ENCODE peak calls at places on chromosomes 1 and 21, in four cellular contexts. I is IMR-90, Z is mesenchymal stem cell, X is K562. U is an unnamed sample.

GRCh38 chr1:161044908-161045748 is 649 bp downstream of the USF1 start:
- DNase-seq in X (peak), I (peak), Z (peak), U (peak)

GRCh38 chr1:91173379-91173890 is 151.6 kb upstream of the ZNF644 start:
- DNase-seq in X (no peak), Z (no peak), I (no peak), U (no peak)

GRCh38 chr1:205442051-205442721 is 13.7 kb downstream of the BLACAT1 start:
- DNase-seq in I (no peak), Z (no peak), X (no peak), U (peak)

GRCh38 chr1:119516680-119517079 is 9.7 kb downstream of the HSD3B1 start:
- DNase-seq in I (no peak), X (no peak), Z (no peak), U (no peak)

GRCh38 chr21:45443595-45444181 is 38.7 kb downstream of the COL18A1 start:
- DNase-seq in Z (no peak), X (no peak), I (no peak), U (no peak)

GRCh38 chr1:224380003-224380402 is 23.3 kb downstream of the CNIH4 start:
- DNase-seq in Z (no peak), I (no peak), X (no peak), U (no peak)

GRCh38 chr1:3310718-3311400 is 143.6 kb upstream of the ARHGEF16 start:
- DNase-seq in I (no peak), Z (no peak), X (no peak), U (peak)

GRCh38 chr1:21901473-21901847 is 35.6 kb downstream of the HSPG2 start:
- DNase-seq in Z (no peak), X (no peak), I (peak), U (peak)

GRCh38 chr1:30633294-30633693 is 90.1 kb downstream of the MATN1 start:
- DNase-seq in Z (no peak), I (no peak), X (no peak), U (no peak)

GRCh38 chr1:18922319-18922726 is 20.0 kb upstream of the ALDH4A1 start:
- DNase-seq in I (peak), Z (peak), X (no peak), U (peak)

DNA sequence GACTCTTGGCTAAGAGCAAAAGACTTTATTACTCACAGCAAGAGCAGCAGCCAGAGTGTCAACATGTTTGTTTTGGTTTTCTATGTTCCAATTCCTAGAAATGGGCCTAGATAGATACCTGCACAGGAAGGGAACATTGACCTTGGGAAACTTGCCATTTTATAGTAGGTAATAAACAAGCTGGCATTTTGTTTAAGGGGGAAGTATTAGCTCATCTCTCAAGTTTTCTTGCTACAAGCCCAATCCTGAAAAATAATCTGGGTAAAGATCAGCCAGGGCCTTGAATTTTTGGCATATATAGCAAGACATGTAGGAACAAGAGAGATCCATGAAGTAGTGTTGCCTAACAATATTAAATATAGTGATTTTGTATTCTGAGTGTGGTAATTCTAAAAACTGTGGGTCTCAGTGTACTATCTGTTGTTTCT is 51.4 kb upstream of the RGL1 start:
- DNase-seq in Z (no peak), I (no peak), X (no peak), U (no peak)
- H2AFZ ChIP-seq in Z (no peak), I (no peak), X (no peak), U (no peak)

DNA sequence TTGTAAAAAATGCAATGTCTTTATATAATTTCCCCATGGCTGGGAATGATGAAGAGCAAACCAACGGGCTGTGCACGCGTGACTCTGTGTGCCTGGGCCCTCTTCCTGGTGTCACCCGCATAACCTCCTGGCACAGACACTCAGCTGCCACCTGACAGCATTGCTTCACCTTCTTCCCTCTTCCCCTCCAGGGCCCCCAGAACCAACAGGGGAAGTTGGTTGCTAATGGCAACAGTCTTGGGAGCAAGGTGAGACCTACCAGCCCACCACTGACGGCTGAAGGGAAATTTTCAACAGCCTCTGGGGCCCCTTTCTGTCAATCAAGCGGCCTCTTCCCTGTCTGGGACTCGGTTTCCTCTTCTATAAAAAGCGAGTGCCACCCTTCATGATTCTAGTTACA is 33.2 kb downstream of the SSBP3 start:
- DNase-seq in Z (no peak), X (no peak), I (no peak), U (no peak)
- H2AFZ ChIP-seq in Z (no peak), X (no peak), I (no peak), U (no peak)

DNA sequence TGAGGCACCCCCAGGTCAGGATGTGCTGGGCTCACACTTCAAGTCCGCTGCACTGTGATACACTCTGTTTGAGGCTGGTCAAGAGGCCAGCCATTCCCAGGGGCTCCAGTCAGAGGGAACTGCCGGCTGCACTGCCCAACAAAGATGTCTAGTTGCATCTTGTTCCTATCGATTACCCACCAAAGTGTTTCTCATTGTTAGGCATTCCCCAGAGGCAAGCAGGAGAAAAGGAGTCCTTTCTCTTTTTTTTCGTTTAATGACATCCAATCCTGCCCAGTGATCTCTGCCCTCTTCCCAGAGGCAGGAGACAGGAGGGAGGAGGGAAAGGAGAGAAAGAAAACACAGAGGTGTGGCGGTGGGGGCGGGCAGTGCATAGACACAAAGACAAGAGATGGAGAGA is 150.4 kb downstream of the OMA1 start:
- DNase-seq in Z (no peak), X (no peak), I (no peak), U (peak)
- H2AFZ ChIP-seq in Z (peak), X (no peak), I (peak), U (peak)

GRCh38 chr21:16193758-16194606 is 464.2 kb downstream of the USP25 start:
- DNase-seq in X (no peak), Z (peak), I (peak), U (peak)

GRCh38 chr21:16196521-16197208 is 466.9 kb downstream of the USP25 start:
- DNase-seq in X (no peak), I (no peak), Z (peak), U (no peak)

GRCh38 chr21:16195476-16195875 is 465.7 kb downstream of the USP25 start:
- DNase-seq in X (no peak), Z (peak), I (peak), U (no peak)

GRCh38 chr21:16195896-16196443 is 466.2 kb downstream of the USP25 start:
- DNase-seq in X (no peak), Z (peak), I (no peak), U (no peak)

GRCh38 chr21:16194851-16195251 is 465.1 kb downstream of the USP25 start:
- DNase-seq in X (no peak), Z (peak), I (peak), U (peak)
- H2AFZ ChIP-seq in X (no peak), Z (no peak), I (peak), U (peak)

DNA sequence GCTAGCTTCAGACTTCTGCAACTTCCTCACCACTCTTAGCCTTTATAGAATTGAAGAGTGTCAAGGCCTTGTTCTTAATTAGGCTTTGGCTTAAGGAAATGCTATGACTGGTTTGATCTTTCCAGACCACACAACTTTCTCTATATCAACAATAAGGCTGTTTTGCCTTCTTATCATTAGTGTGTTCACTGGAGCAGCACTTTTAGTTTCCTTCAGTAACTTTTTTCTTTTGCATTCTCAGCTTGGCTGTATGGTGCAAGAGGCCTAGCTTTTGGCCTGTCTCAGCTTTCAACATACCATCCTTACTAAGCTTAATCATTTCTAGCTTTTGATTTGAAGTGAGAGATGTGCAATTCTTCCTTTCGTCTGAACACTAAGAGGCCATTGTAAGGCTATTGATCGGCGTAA is 8.6 kb downstream of the PRKACB start:
- DNase-seq in X (no peak), Z (no peak), I (no peak), U (no peak)
- H2AFZ ChIP-seq in X (no peak), Z (no peak), I (no peak), U (no peak)

GRCh38 chr1:27216466-27216865 is 18.0 kb upstream of the WDTC1 start:
- DNase-seq in X (no peak), Z (no peak), I (no peak), U (no peak)
- H2AFZ ChIP-seq in X (peak), Z (no peak), I (no peak), U (no peak)

GRCh38 chr1:180527270-180527669 is 24.9 kb upstream of the ACBD6 start:
- DNase-seq in Z (no peak), I (peak), X (peak), U (no peak)

GRCh38 chr1:180524160-180524914 is 22.0 kb upstream of the ACBD6 start:
- DNase-seq in Z (no peak), X (no peak), I (peak), U (no peak)

GRCh38 chr1:180522204-180522497 is 19.8 kb upstream of the ACBD6 start:
- DNase-seq in X (no peak), I (no peak), Z (no peak), U (no peak)

GRCh38 chr1:180525696-180526000 is 23.3 kb upstream of the ACBD6 start:
- DNase-seq in I (peak), Z (no peak), X (no peak), U (no peak)

DNA sequence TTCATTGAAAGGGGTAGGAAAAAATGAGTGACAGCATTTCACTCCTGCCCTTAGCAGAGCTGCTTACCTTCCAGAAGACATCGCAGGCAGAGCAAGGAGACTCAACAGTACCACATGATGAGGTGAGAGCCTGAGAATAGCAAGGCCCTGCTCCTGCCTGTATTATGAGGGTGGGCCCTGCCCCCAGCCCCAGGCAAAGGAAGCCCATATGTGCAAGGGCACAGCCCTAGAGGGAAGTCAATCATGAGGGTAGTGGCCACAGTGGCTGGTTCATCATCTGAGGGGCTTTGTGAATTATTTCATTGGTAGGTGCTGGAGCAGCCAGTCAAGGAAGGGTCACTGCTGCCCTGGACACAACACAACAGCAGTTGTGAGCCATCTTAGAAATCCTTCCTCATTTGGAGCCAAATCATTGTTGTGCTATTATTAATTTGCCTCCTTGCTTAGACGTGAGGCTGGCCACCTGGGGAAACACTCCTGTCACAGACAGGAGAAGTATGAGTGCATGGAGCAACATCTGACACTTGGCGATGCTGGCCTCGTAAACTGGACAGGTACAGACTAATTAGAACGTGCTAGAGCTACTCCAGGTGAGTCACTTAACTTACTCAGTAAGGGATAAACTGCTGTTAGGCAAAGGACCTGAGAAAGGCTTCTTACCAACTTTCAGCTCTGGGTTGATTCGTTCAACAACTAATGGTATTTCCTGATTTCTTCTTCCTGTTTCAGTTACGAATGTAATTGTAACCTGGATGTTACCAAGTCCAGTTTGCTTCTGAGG is 22.7 kb upstream of the ACBD6 start:
- DNase-seq in X (no peak), Z (no peak), I (no peak), U (no peak)
- H2AFZ ChIP-seq in X (peak), Z (no peak), I (peak), U (no peak)

GRCh38 chr1:39080269-39080826 is 54.2 kb downstream of the NDUFS5 start:
- DNase-seq in Z (no peak), I (no peak), X (peak), U (no peak)
- H2AFZ ChIP-seq in Z (no peak), I (peak), X (peak), U (peak)